ENCODE peak calls at places on chromosomes 7 and 10, in four cellular contexts. One of them, this sample, is unnamed.

GRCh38 chr7:80826520-80827237 is 92.2 kb downstream of the SEMA3C start:
- DNase-seq in IMR-90: peak; percentile 79
- DNase-seq in H1: no peak
- DNase-seq in H9: no peak
- DNase-seq in this sample: no peak

GRCh38 chr10:72320676-72321247 is 34.0 kb downstream of the DNAJB12 start:
- DNase-seq in IMR-90: peak; percentile 99
- DNase-seq in H9: peak; percentile 87
- DNase-seq in H1: peak; percentile 76
- DNase-seq in this sample: peak; percentile 99

GRCh38 chr10:68957654-68958053 is 1.7 kb downstream of the DDX21 start:
- DNase-seq in H1: no peak
- DNase-seq in H9: no peak
- DNase-seq in IMR-90: no peak
- DNase-seq in this sample: peak; percentile 8

GRCh38 chr7:36526720-36527548 is 137.3 kb downstream of the ANLN start:
- DNase-seq in IMR-90: peak; percentile 69
- DNase-seq in H9: no peak
- DNase-seq in H1: no peak
- DNase-seq in this sample: peak; percentile 32

GRCh38 chr7:74234549-74234948 is 19.6 kb downstream of the RFC2 start:
- DNase-seq in H1: no peak
- DNase-seq in IMR-90: no peak
- DNase-seq in H9: no peak
- DNase-seq in this sample: no peak

GRCh38 chr10:15084502-15084922 is 4.1 kb downstream of the ACBD7 start:
- DNase-seq in IMR-90: peak; percentile 92
- DNase-seq in H9: peak; percentile 69
- DNase-seq in H1: no peak
- DNase-seq in this sample: peak; percentile 74

GRCh38 chr10:124697837-124698559 is 46.2 kb downstream of the FAM53B start:
- DNase-seq in IMR-90: peak; percentile 51
- DNase-seq in H9: no peak
- DNase-seq in H1: no peak
- DNase-seq in this sample: peak; percentile 86

GRCh38 chr10:119479048-119479394 is 63.5 kb downstream of the RGS10 start:
- DNase-seq in H1: no peak
- DNase-seq in IMR-90: no peak
- DNase-seq in H9: no peak
- DNase-seq in this sample: peak; percentile 10

GRCh38 chr10:36538945-36539586 is 586.3 kb upstream of the ANKRD30A start:
- DNase-seq in H1: no peak
- DNase-seq in IMR-90: peak; percentile 87
- DNase-seq in H9: no peak
- DNase-seq in this sample: peak; percentile 6

GRCh38 chr10:24882047-24882698 is 70.2 kb downstream of the PRTFDC1 start:
- DNase-seq in H9: no peak
- DNase-seq in H1: no peak
- DNase-seq in IMR-90: peak; percentile 60
- DNase-seq in this sample: no peak

GRCh38 chr7:46321556-46322205 is 400.6 kb upstream of the IGFBP3 start:
- DNase-seq in H1: no peak
- DNase-seq in IMR-90: peak; percentile 68
- DNase-seq in H9: no peak
- DNase-seq in this sample: no peak

GRCh38 chr10:30967654-30968421 is 63.8 kb downstream of the ZNF438 start:
- DNase-seq in H1: no peak
- DNase-seq in H9: no peak
- DNase-seq in IMR-90: no peak
- DNase-seq in this sample: no peak

GRCh38 chr10:74929197-74929596 is 102.8 kb downstream of the KAT6B start:
- DNase-seq in H9: no peak
- DNase-seq in IMR-90: peak; percentile 71
- DNase-seq in H1: no peak
- DNase-seq in this sample: no peak

GRCh38 chr7:84447636-84448293 is 253.2 kb upstream of the SEMA3A start:
- DNase-seq in H1: no peak
- DNase-seq in IMR-90: no peak
- DNase-seq in H9: no peak
- DNase-seq in this sample: no peak

GRCh38 chr7:14197280-14197679 is 207.8 kb upstream of the ETV1 start:
- DNase-seq in IMR-90: no peak
- DNase-seq in H1: no peak
- DNase-seq in H9: no peak
- DNase-seq in this sample: no peak

GRCh38 chr10:21292763-21293517 is 232.5 kb downstream of the SKIDA1 start:
- DNase-seq in H9: peak; percentile 76
- DNase-seq in IMR-90: peak; percentile 98
- DNase-seq in H1: peak; percentile 58
- DNase-seq in this sample: peak; percentile 98

GRCh38 chr10:69505636-69506318 is 54.5 kb downstream of the TSPAN15 start:
- DNase-seq in H9: no peak
- DNase-seq in H1: peak; percentile 33
- DNase-seq in IMR-90: no peak
- DNase-seq in this sample: no peak

GRCh38 chr10:132836832-132837540 is 51.0 kb upstream of the NKX6-2 start:
- DNase-seq in IMR-90: peak; percentile 4
- DNase-seq in H1: peak; percentile 81
- DNase-seq in H9: peak; percentile 60
- DNase-seq in this sample: peak; percentile 39

GRCh38 chr10:33134011-33134751 is 176.2 kb upstream of the ITGB1 start:
- DNase-seq in H9: no peak
- DNase-seq in H1: no peak
- DNase-seq in IMR-90: peak; percentile 88
- DNase-seq in this sample: no peak

GRCh38 chr10:70578371-70578947 is 24.1 kb downstream of the PRF1 start:
- DNase-seq in IMR-90: peak; percentile 56
- DNase-seq in H1: no peak
- DNase-seq in H9: no peak
- DNase-seq in this sample: no peak

GRCh38 chr7:95718556-95719410 is 53.6 kb upstream of the DYNC1I1 start:
- DNase-seq in IMR-90: peak; percentile 6
- DNase-seq in H9: no peak
- DNase-seq in H1: no peak
- DNase-seq in this sample: no peak

GRCh38 chr10:106577266-106577665 is 587.2 kb downstream of the SORCS1 start:
- DNase-seq in IMR-90: peak; percentile 31
- DNase-seq in H9: peak; percentile 62
- DNase-seq in H1: no peak
- DNase-seq in this sample: peak; percentile 89

GRCh38 chr7:145036592-145037386 is 200.9 kb upstream of the TPK1 start:
- DNase-seq in H1: no peak
- DNase-seq in IMR-90: peak; percentile 2
- DNase-seq in H9: peak; percentile 45
- DNase-seq in this sample: peak; percentile 71

GRCh38 chr10:16819026-16819425 is 1.8 kb upstream of the RSU1 start:
- DNase-seq in IMR-90: no peak
- DNase-seq in H9: no peak
- DNase-seq in H1: no peak
- DNase-seq in this sample: no peak

GRCh38 chr7:98619450-98620321 is 2.6 kb downstream of the NPTX2 start:
- DNase-seq in IMR-90: peak; percentile 1
- DNase-seq in H9: peak; percentile 67
- DNase-seq in H1: no peak
- DNase-seq in this sample: peak; percentile 25

GRCh38 chr10:79178614-79179403 is 110.0 kb downstream of the ZMIZ1 start:
- DNase-seq in H9: no peak
- DNase-seq in H1: no peak
- DNase-seq in IMR-90: peak; percentile 93
- DNase-seq in this sample: peak; percentile 92

GRCh38 chr7:141218941-141219340 is 145.1 kb downstream of the TMEM178B start:
- DNase-seq in H9: no peak
- DNase-seq in IMR-90: no peak
- DNase-seq in H1: no peak
- DNase-seq in this sample: no peak

GRCh38 chr10:85934586-85934985 is 432.0 kb downstream of the GRID1 start:
- DNase-seq in H9: no peak
- DNase-seq in IMR-90: no peak
- DNase-seq in H1: no peak
- DNase-seq in this sample: no peak

GRCh38 chr10:27369832-27370231 is 129.2 kb upstream of the ACBD5 start:
- DNase-seq in H9: no peak
- DNase-seq in IMR-90: no peak
- DNase-seq in H1: no peak
- DNase-seq in this sample: no peak

GRCh38 chr10:69685802-69686585 is 55.9 kb downstream of the FAM241B start:
- DNase-seq in IMR-90: peak; percentile 20
- DNase-seq in H9: no peak
- DNase-seq in H1: no peak
- DNase-seq in this sample: no peak

GRCh38 chr7:80681272-80681885 is 42.9 kb downstream of the CD36 start:
- DNase-seq in H1: no peak
- DNase-seq in H9: no peak
- DNase-seq in IMR-90: peak; percentile 35
- DNase-seq in this sample: peak; percentile 7

GRCh38 chr7:22269963-22270362 is 87.0 kb downstream of the RAPGEF5 start:
- DNase-seq in H9: no peak
- DNase-seq in H1: no peak
- DNase-seq in IMR-90: no peak
- DNase-seq in this sample: no peak

GRCh38 chr7:150823484-150824126 is 23.0 kb downstream of the TMEM176A start:
- DNase-seq in H9: no peak
- DNase-seq in IMR-90: no peak
- DNase-seq in H1: no peak
- DNase-seq in this sample: peak; percentile 22

GRCh38 chr7:135254-135653 is 57.1 kb upstream of the FAM20C start:
- DNase-seq in IMR-90: no peak
- DNase-seq in H9: no peak
- DNase-seq in H1: no peak
- DNase-seq in this sample: no peak

GRCh38 chr10:18368681-18369080 is 228.5 kb downstream of the CACNB2 start:
- DNase-seq in H1: no peak
- DNase-seq in IMR-90: peak; percentile 77
- DNase-seq in H9: no peak
- DNase-seq in this sample: no peak

GRCh38 chr7:134368851-134369533 is 52.3 kb upstream of the SLC35B4 start:
- DNase-seq in IMR-90: peak; percentile 51
- DNase-seq in H9: no peak
- DNase-seq in H1: no peak
- DNase-seq in this sample: no peak

GRCh38 chr10:83908506-83908905 is 230.8 kb upstream of the GHITM start:
- DNase-seq in H9: no peak
- DNase-seq in H1: no peak
- DNase-seq in IMR-90: no peak
- DNase-seq in this sample: peak; percentile 52

DNA sequence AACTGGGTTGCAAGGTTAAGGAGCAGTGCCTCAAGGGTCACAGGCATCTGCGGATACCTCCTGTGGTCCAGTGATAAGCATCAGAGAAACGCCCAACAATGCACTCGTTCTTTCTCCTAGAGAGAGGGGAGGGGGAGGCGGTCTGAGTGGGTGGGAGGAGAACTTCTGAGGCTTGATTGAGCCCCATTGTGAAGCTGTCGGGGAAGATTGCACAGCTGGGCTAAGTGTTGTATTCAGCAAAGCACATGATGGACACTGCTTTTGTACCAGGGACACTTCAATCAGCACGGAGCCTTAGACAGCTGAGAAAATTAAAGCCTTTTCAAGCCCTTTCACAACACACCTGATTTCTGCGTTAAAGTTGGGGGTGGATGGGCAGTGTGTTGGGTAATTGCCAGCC is 230.3 kb upstream of the GHITM start:
- DNase-seq in H9: no peak
- DNase-seq in IMR-90: no peak
- DNase-seq in H1: no peak
- DNase-seq in this sample: peak; percentile 70
- H3K4me1 ChIP-seq in H9: no peaks in the 10 kb centered on the region
- H3K4me1 ChIP-seq in IMR-90: no peaks in the 10 kb centered on the region
- H3K4me1 ChIP-seq in H1: no peaks in the 10 kb centered on the region
- H3K4me1 ChIP-seq in this sample: peaks cover 8% of the 10 kb centered on the region

GRCh38 chr7:118053353-118053752 is 130.6 kb upstream of the LSM8 start:
- DNase-seq in H9: no peak
- DNase-seq in H1: no peak
- DNase-seq in IMR-90: no peak
- DNase-seq in this sample: no peak

GRCh38 chr7:118054529-118054928 is 129.4 kb upstream of the LSM8 start:
- DNase-seq in H9: no peak
- DNase-seq in IMR-90: no peak
- DNase-seq in H1: no peak
- DNase-seq in this sample: no peak

GRCh38 chr7:118057404-118057803 is 126.6 kb upstream of the LSM8 start:
- DNase-seq in IMR-90: no peak
- DNase-seq in H1: no peak
- DNase-seq in H9: no peak
- DNase-seq in this sample: peak; percentile 3

GRCh38 chr7:118052330-118052729 is 131.6 kb upstream of the LSM8 start:
- DNase-seq in IMR-90: no peak
- DNase-seq in H1: no peak
- DNase-seq in H9: no peak
- DNase-seq in this sample: no peak
- H3K56ac ChIP-seq in IMR-90: no peak overlapping the region
- H3K56ac ChIP-seq in H1: no peak overlapping the region
- H3K56ac ChIP-seq in H9: no peak overlapping the region
- H3K56ac ChIP-seq in this sample: no peak overlapping the region

GRCh38 chr10:103447187-103447586 is 5.0 kb downstream of the CALHM2 start:
- DNase-seq in IMR-90: no peak
- DNase-seq in H1: no peak
- DNase-seq in H9: no peak
- DNase-seq in this sample: no peak

GRCh38 chr10:103445767-103446567 is 6.2 kb downstream of the CALHM2 start:
- DNase-seq in IMR-90: peak; percentile 52
- DNase-seq in H9: no peak
- DNase-seq in H1: no peak
- DNase-seq in this sample: no peak

GRCh38 chr10:103443475-103444185 is 8.5 kb downstream of the CALHM2 start:
- DNase-seq in H1: no peak
- DNase-seq in IMR-90: no peak
- DNase-seq in H9: no peak
- DNase-seq in this sample: no peak

GRCh38 chr10:103444478-103444877 is 7.7 kb downstream of the CALHM2 start:
- DNase-seq in IMR-90: no peak
- DNase-seq in H1: no peak
- DNase-seq in H9: no peak
- DNase-seq in this sample: no peak

GRCh38 chr10:103445366-103445765 is 6.8 kb downstream of the CALHM2 start:
- DNase-seq in IMR-90: no peak
- DNase-seq in H1: no peak
- DNase-seq in H9: no peak
- DNase-seq in this sample: no peak
- H3K9ac ChIP-seq in IMR-90: no peak overlapping the region
- H3K9ac ChIP-seq in H1: no peak overlapping the region
- H3K9ac ChIP-seq in H9: no peak overlapping the region
- H3K9ac ChIP-seq in this sample: no peak overlapping the region

DNA sequence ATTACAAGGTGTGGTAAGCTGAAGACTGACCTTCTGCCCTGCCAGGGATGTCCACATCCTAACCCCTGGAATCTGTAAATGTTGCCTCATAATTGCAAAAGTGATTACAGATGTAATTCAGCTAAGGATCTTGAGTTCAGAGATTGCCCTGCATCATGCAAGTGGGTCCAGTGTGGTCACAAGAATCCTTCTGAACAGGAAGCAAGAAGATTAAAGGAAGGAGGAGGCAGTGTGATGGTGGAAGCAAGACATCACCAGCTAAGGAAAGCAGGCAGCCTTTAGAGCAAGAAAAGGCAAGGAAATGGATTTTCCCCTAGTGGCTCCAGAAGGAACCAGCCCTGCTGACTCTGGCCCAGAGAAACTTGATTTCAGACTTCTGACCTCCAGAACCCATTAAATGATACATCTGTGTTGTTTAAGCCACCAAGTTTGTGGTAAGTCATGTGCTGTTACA is 78.1 kb downstream of the USP6NL start:
- DNase-seq in IMR-90: peak; percentile 33
- DNase-seq in H1: no peak
- DNase-seq in H9: no peak
- DNase-seq in this sample: peak; percentile 65
- H3K4me1 ChIP-seq in IMR-90: peaks cover 13% of the 10 kb centered on the region
- H3K4me1 ChIP-seq in H1: peaks cover 6% of the 10 kb centered on the region
- H3K4me1 ChIP-seq in H9: peaks cover 7% of the 10 kb centered on the region
- H3K4me1 ChIP-seq in this sample: peaks cover 6% of the 10 kb centered on the region

This sample was measured in mesendoderm.